ENCODE peak calls at places on chromosomes 5 and 9, in six cellular contexts. One of them, this sample, is unnamed.

GRCh38 chr9:83432104-83432627 is 106.0 kb downstream of the FRMD3 start:
- DNase-seq in AG09309: peak
- DNase-seq in hepatocyte: no peak
- DNase-seq in MM.1S: no peak
- DNase-seq in HL-60: no peak
- DNase-seq in neural crest cell: no peak
- DNase-seq in this sample: no peak

GRCh38 chr5:67222243-67223033 is 25.8 kb upstream of the CD180 start:
- DNase-seq in AG09309: no peak
- DNase-seq in hepatocyte: no peak
- DNase-seq in MM.1S: no peak
- DNase-seq in HL-60: no peak
- DNase-seq in neural crest cell: no peak
- DNase-seq in this sample: no peak

GRCh38 chr9:81266086-81266485 is 423.3 kb downstream of the TLE1 start:
- DNase-seq in AG09309: no peak
- DNase-seq in hepatocyte: no peak
- DNase-seq in MM.1S: no peak
- DNase-seq in HL-60: no peak
- DNase-seq in neural crest cell: no peak
- DNase-seq in this sample: no peak

GRCh38 chr5:33316773-33317172 is 124.0 kb upstream of the TARS1 start:
- DNase-seq in AG09309: no peak
- DNase-seq in hepatocyte: no peak
- DNase-seq in MM.1S: no peak
- DNase-seq in HL-60: no peak
- DNase-seq in neural crest cell: no peak
- DNase-seq in this sample: no peak

GRCh38 chr9:37271679-37272078 is 150.8 kb upstream of the GRHPR start:
- DNase-seq in AG09309: no peak
- DNase-seq in hepatocyte: no peak
- DNase-seq in MM.1S: no peak
- DNase-seq in HL-60: no peak
- DNase-seq in neural crest cell: no peak
- DNase-seq in this sample: no peak

GRCh38 chr5:55226027-55226933 is 835 bp downstream of the MCIDAS start:
- DNase-seq in AG09309: no peak
- DNase-seq in hepatocyte: peak
- DNase-seq in MM.1S: peak
- DNase-seq in HL-60: peak
- DNase-seq in neural crest cell: peak
- DNase-seq in this sample: peak

GRCh38 chr9:86649913-86650312 is 295.7 kb upstream of the TUT7 start:
- DNase-seq in AG09309: no peak
- DNase-seq in hepatocyte: no peak
- DNase-seq in MM.1S: no peak
- DNase-seq in HL-60: no peak
- DNase-seq in neural crest cell: no peak
- DNase-seq in this sample: no peak

GRCh38 chr5:127028822-127029457 is 1.4 kb downstream of the MARCHF3 start:
- DNase-seq in AG09309: no peak
- DNase-seq in hepatocyte: peak
- DNase-seq in MM.1S: no peak
- DNase-seq in HL-60: peak
- DNase-seq in neural crest cell: no peak
- DNase-seq in this sample: no peak

GRCh38 chr9:99000480-99001395 is 57.0 kb downstream of the COL15A1 start:
- DNase-seq in AG09309: no peak
- DNase-seq in hepatocyte: peak
- DNase-seq in MM.1S: peak
- DNase-seq in HL-60: peak
- DNase-seq in neural crest cell: peak
- DNase-seq in this sample: peak

GRCh38 chr5:102554728-102555127 is 55.9 kb upstream of the SLCO6A1 start:
- DNase-seq in AG09309: no peak
- DNase-seq in hepatocyte: no peak
- DNase-seq in MM.1S: peak
- DNase-seq in HL-60: no peak
- DNase-seq in neural crest cell: no peak
- DNase-seq in this sample: no peak

GRCh38 chr5:77282337-77283027 is 72.0 kb downstream of the PDE8B start:
- DNase-seq in AG09309: peak
- DNase-seq in hepatocyte: peak
- DNase-seq in MM.1S: no peak
- DNase-seq in HL-60: no peak
- DNase-seq in neural crest cell: no peak
- DNase-seq in this sample: no peak

GRCh38 chr9:88821033-88821748 is 170.1 kb upstream of the S1PR3 start:
- DNase-seq in AG09309: no peak
- DNase-seq in hepatocyte: no peak
- DNase-seq in MM.1S: no peak
- DNase-seq in HL-60: no peak
- DNase-seq in neural crest cell: no peak
- DNase-seq in this sample: no peak

GRCh38 chr5:83956386-83956785 is 235.7 kb upstream of the HAPLN1 start:
- DNase-seq in AG09309: peak
- DNase-seq in hepatocyte: no peak
- DNase-seq in MM.1S: no peak
- DNase-seq in HL-60: no peak
- DNase-seq in neural crest cell: no peak
- DNase-seq in this sample: no peak

DNA sequence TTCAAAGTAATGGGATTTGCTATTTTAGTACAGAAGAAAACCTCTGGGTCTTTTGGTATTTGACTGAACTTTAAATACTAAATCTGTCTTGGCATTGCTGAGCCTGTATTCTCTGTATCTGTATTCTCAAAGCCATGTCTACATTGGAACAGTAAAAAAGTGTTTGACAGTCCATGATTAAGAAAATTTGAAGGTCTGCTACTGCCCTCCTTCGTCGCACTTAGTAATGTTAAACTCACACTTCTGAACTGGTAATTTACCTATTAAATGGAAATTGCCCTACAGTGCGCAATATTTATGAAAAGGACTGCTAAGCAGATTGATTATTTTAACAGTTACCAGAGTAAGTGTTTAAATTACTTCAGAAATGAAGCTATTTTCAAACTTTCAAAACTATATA is 165.7 kb upstream of the SMC2 start:
- DNase-seq in AG09309: no peak
- DNase-seq in hepatocyte: no peak
- DNase-seq in MM.1S: no peak
- DNase-seq in HL-60: no peak
- DNase-seq in neural crest cell: no peak
- DNase-seq in this sample: no peak
- TF ChIP-seq CTCF in AG09309: no peak
- TF ChIP-seq CTCF in hepatocyte: no peak
- TF ChIP-seq CTCF in MM.1S: no peak
- TF ChIP-seq CTCF in HL-60: no peak
- TF ChIP-seq CTCF in neural crest cell: no peak
- TF ChIP-seq CTCF in this sample: no peak

GRCh38 chr9:22009563-22009867 is 410 bp upstream of the CDKN2B start:
- DNase-seq in AG09309: no peak
- DNase-seq in hepatocyte: no peak
- DNase-seq in MM.1S: no peak
- DNase-seq in HL-60: no peak
- DNase-seq in neural crest cell: no peak
- DNase-seq in this sample: no peak
- TF ChIP-seq CTCF in AG09309: peak
- TF ChIP-seq CTCF in hepatocyte: no peak
- TF ChIP-seq CTCF in MM.1S: no peak
- TF ChIP-seq CTCF in HL-60: no peak
- TF ChIP-seq CTCF in neural crest cell: no peak
- TF ChIP-seq CTCF in this sample: no peak

DNA sequence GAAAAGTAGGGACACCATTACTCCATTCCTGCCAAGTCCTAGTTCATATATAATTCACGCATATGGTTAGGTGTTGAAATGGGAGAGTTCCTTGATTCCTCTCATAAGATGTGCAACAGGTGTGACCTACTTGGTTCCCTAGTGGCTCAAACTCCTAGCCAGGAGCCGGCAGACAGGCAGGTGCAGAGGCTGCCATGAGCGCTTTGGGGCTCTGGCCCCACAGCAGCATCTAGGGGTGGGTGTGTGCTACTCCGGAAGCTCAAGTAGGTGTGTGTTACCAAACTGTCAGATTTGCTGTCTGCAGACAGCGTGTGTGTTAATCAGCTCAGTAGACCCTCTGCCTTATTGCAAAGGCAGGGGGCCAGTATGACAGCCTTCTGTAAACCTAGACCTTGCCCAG is 1652.4 kb upstream of the ACO1 start:
- DNase-seq in AG09309: no peak
- DNase-seq in hepatocyte: no peak
- DNase-seq in MM.1S: no peak
- DNase-seq in HL-60: no peak
- DNase-seq in neural crest cell: no peak
- DNase-seq in this sample: no peak
- TF ChIP-seq CTCF in AG09309: no peak
- TF ChIP-seq CTCF in hepatocyte: no peak
- TF ChIP-seq CTCF in MM.1S: no peak
- TF ChIP-seq CTCF in HL-60: no peak
- TF ChIP-seq CTCF in neural crest cell: no peak
- TF ChIP-seq CTCF in this sample: no peak

DNA sequence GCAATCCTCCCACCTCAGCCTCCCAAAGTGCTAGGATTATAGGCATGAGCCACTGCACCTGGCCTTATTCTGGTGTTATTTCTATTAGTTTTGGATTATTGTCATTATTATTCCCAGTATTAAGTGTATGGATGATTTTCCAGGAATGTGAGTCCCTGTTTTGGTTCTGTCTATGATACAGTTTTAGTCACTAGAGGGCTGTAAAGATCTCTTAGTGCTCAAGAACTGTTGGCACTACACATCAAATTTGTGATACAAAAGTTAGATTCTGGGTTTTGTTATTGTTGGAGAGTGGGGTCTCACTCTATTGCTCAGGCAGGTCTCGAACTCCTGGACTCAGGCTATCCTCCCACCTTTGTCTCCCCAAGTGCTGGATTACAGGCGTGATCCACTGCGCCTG is 12.1 kb downstream of the CCL28 start:
- DNase-seq in AG09309: no peak
- DNase-seq in hepatocyte: no peak
- DNase-seq in MM.1S: no peak
- DNase-seq in HL-60: no peak
- DNase-seq in neural crest cell: no peak
- DNase-seq in this sample: no peak
- TF ChIP-seq CTCF in AG09309: peak
- TF ChIP-seq CTCF in hepatocyte: peak
- TF ChIP-seq CTCF in MM.1S: no peak
- TF ChIP-seq CTCF in HL-60: no peak
- TF ChIP-seq CTCF in neural crest cell: no peak
- TF ChIP-seq CTCF in this sample: no peak

GRCh38 chr9:7592321-7593319 is 207.0 kb downstream of the DMAC1 start:
- DNase-seq in AG09309: no peak
- DNase-seq in hepatocyte: no peak
- DNase-seq in MM.1S: no peak
- DNase-seq in HL-60: no peak
- DNase-seq in neural crest cell: no peak
- DNase-seq in this sample: no peak
- TF ChIP-seq CTCF in AG09309: no peak
- TF ChIP-seq CTCF in hepatocyte: peak
- TF ChIP-seq CTCF in MM.1S: no peak
- TF ChIP-seq CTCF in HL-60: no peak
- TF ChIP-seq CTCF in neural crest cell: peak
- TF ChIP-seq CTCF in this sample: no peak

GRCh38 chr5:1010181-1010510 is 1.5 kb downstream of the NKD2 start:
- DNase-seq in AG09309: no peak
- DNase-seq in hepatocyte: no peak
- DNase-seq in MM.1S: no peak
- DNase-seq in HL-60: no peak
- DNase-seq in neural crest cell: no peak
- DNase-seq in this sample: no peak
- TF ChIP-seq CTCF in AG09309: peak
- TF ChIP-seq CTCF in hepatocyte: peak
- TF ChIP-seq CTCF in MM.1S: peak
- TF ChIP-seq CTCF in HL-60: no peak
- TF ChIP-seq CTCF in neural crest cell: peak
- TF ChIP-seq CTCF in this sample: peak

GRCh38 chr5:94777163-94777885 is 158.9 kb downstream of the SLF1 start:
- DNase-seq in AG09309: no peak
- DNase-seq in hepatocyte: no peak
- DNase-seq in MM.1S: no peak
- DNase-seq in HL-60: no peak
- DNase-seq in neural crest cell: no peak
- DNase-seq in this sample: no peak

GRCh38 chr5:94778712-94779111 is 160.2 kb downstream of the SLF1 start:
- DNase-seq in AG09309: no peak
- DNase-seq in hepatocyte: no peak
- DNase-seq in MM.1S: no peak
- DNase-seq in HL-60: no peak
- DNase-seq in neural crest cell: no peak
- DNase-seq in this sample: no peak

GRCh38 chr5:94776167-94776566 is 157.7 kb downstream of the SLF1 start:
- DNase-seq in AG09309: no peak
- DNase-seq in hepatocyte: no peak
- DNase-seq in MM.1S: no peak
- DNase-seq in HL-60: no peak
- DNase-seq in neural crest cell: no peak
- DNase-seq in this sample: no peak

GRCh38 chr5:94779684-94780083 is 161.2 kb downstream of the SLF1 start:
- DNase-seq in AG09309: no peak
- DNase-seq in hepatocyte: no peak
- DNase-seq in MM.1S: no peak
- DNase-seq in HL-60: no peak
- DNase-seq in neural crest cell: no peak
- DNase-seq in this sample: no peak

GRCh38 chr5:94778299-94778698 is 159.8 kb downstream of the SLF1 start:
- DNase-seq in AG09309: no peak
- DNase-seq in hepatocyte: no peak
- DNase-seq in MM.1S: no peak
- DNase-seq in HL-60: no peak
- DNase-seq in neural crest cell: no peak
- DNase-seq in this sample: no peak
- TF ChIP-seq CTCF in AG09309: no peak
- TF ChIP-seq CTCF in hepatocyte: no peak
- TF ChIP-seq CTCF in MM.1S: no peak
- TF ChIP-seq CTCF in HL-60: no peak
- TF ChIP-seq CTCF in neural crest cell: no peak
- TF ChIP-seq CTCF in this sample: no peak

DNA sequence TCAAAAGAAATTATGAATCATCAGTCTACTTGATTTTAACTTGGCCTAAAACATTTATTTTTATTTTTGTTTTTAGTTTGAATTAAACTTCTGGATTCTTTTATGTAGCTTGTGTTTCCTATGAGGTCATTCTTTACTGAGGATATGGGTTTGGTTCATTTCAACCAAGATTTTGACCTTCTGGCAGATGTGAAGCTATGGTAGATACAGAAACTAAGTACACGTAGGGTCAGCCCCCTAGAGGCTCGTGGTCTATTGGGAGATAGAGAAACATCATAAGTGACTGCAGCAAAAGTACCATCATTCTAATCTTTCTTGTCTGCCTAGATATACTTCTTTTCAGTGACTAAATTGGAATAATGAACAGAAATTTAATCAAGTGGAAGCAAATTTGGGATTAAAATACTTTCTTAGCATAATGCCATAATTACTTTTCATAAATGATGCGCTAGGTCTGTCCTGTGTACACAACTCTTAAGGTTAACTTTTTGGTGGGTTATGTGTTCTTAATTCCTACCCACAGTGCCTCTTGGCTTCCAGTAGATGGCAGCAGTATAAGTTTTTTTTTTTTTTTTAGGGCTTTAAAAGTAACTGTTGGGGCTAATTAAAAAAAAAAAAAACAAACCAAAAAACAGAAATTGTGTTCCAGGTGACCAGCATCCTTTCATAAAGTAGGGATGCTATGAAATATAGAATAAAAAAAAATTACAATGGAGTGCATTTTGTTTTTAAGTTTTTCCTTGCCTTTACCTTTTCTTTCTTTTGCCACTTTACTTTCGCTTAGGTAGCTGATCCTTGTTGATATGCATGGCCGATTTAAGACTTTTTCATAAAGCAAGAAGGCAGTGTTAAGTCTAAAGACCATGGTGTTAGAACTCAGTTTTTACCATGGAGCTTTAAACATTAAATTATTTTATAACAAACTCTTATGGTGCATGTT is 49.9 kb downstream of the LRRTM2 start:
- DNase-seq in AG09309: no peak
- DNase-seq in hepatocyte: peak
- DNase-seq in MM.1S: peak
- DNase-seq in HL-60: no peak
- DNase-seq in neural crest cell: no peak
- DNase-seq in this sample: peak
- TF ChIP-seq CTCF in AG09309: peak
- TF ChIP-seq CTCF in hepatocyte: peak
- TF ChIP-seq CTCF in MM.1S: peak
- TF ChIP-seq CTCF in HL-60: no peak
- TF ChIP-seq CTCF in neural crest cell: peak
- TF ChIP-seq CTCF in this sample: peak

This sample was measured in GM13977.